ENCODE peak calls at places on chromosomes 11 and 22, in four cellular contexts. R is lower lobe of right lung, S is left lung, G is HepG2. A is an unnamed sample. For H3K36me3 and H3K4me1, the result is how much of the 10 kb centered on the place peaks cover.

GRCh38 chr22:39097098-39098020 is at the start of gene APOBEC3H:
- DNase-seq in R (peak), S (peak), G (no peak), A (no peak)

GRCh38 chr11:61730222-61730994 is 22.0 kb upstream of the MYRF start:
- DNase-seq in R (no peak), S (peak), G (no peak), A (peak)

GRCh38 chr22:37241351-37242142 is 2.5 kb downstream of the RAC2 start:
- DNase-seq in G (no peak), S (peak), R (peak), A (peak)

GRCh38 chr22:17749605-17750395 is 24.5 kb downstream of the BID start:
- DNase-seq in S (no peak), R (no peak), G (no peak), A (no peak)

GRCh38 chr11:125368757-125369156 is 127.3 kb downstream of the FEZ1 start:
- DNase-seq in G (no peak), S (no peak), R (no peak), A (no peak)

GRCh38 chr22:30202531-30203006 is 44.0 kb downstream of the LIF start:
- DNase-seq in G (no peak), S (peak), R (peak), A (no peak)

GRCh38 chr22:45927059-45927458 is 49.9 kb downstream of the WNT7B start:
- DNase-seq in R (no peak), S (no peak), G (no peak), A (no peak)

GRCh38 chr11:86514453-86514852 is 139.8 kb downstream of the CCDC81 start:
- DNase-seq in S (no peak), G (no peak), R (no peak), A (no peak)

GRCh38 chr11:125410091-125410490 is 86.0 kb downstream of the FEZ1 start:
- DNase-seq in G (no peak), S (no peak), R (no peak), A (no peak)

GRCh38 chr22:19410941-19411689 is 20.4 kb downstream of the HIRA start:
- DNase-seq in R (no peak), S (no peak), G (no peak), A (no peak)

GRCh38 chr11:122441702-122442092 is 213.8 kb upstream of the UBASH3B start:
- DNase-seq in S (no peak), G (no peak), R (no peak), A (no peak)
- H3K27ac ChIP-seq in S (no peak), G (no peak), R (peak), A (no peak)

DNA sequence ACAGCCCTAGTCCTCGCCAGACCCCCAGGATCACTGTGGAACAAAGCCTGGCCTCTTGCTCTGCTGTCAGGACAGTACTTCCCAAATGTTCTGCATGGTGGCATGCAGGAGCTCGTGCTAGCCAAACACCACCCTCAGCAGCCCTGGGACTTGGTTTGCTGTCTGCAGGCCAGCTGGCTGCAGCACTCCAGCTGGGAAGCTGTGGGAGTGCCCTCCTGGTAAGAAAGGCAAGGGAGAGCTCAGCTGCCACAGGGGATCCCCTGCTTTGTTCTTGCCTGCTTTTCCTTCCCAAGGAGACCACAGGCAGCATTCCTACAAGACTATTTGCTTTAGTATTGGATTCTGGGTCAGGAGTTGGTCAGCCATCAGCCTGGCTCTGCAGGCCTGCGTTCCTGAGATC is 27.9 kb downstream of the TCIRG1 start:
- DNase-seq in R (no peak), S (no peak), G (no peak), A (no peak)
- H3K36me3 ChIP-seq in R (half or more), S (under half), G (half or more), A (under half)

GRCh38 chr11:2697871-2698270 is 1.9 kb downstream of the KCNQ1OT1 start:
- DNase-seq in G (no peak), R (no peak), S (peak), A (no peak)

GRCh38 chr11:2700415-2701211 is 819 bp upstream of the KCNQ1OT1 start:
- DNase-seq in S (peak), R (peak), G (peak), A (peak)

GRCh38 chr11:2698386-2699184 is 1.2 kb downstream of the KCNQ1OT1 start:
- DNase-seq in R (no peak), S (peak), G (no peak), A (peak)

GRCh38 chr11:2699531-2700414 is at the start of gene KCNQ1OT1:
- DNase-seq in S (peak), R (peak), G (peak), A (peak)

GRCh38 chr11:2699185-2699530 is 636 bp downstream of the KCNQ1OT1 start:
- DNase-seq in G (no peak), S (peak), R (peak), A (peak)
- H3K4me1 ChIP-seq in G (half or more), S (under half), R (under half), A (under half)

GRCh38 chr11:2169001-2169370 is 2.6 kb downstream of the TH start:
- DNase-seq in S (no peak), G (no peak), R (no peak), A (no peak)
- H3K27ac ChIP-seq in S (no peak), G (no peak), R (no peak), A (no peak)

GRCh38 chr11:110126936-110127335 is 33.7 kb downstream of the ZC3H12C start:
- DNase-seq in G (no peak), S (no peak), R (no peak), A (no peak)

GRCh38 chr11:110130642-110131238 is 37.5 kb downstream of the ZC3H12C start:
- DNase-seq in G (no peak), R (no peak), S (no peak), A (no peak)

GRCh38 chr11:110125632-110126031 is 32.4 kb downstream of the ZC3H12C start:
- DNase-seq in S (no peak), G (peak), R (no peak), A (no peak)

GRCh38 chr11:110131386-110132123 is 38.4 kb downstream of the ZC3H12C start:
- DNase-seq in G (no peak), S (no peak), R (no peak), A (no peak)

DNA sequence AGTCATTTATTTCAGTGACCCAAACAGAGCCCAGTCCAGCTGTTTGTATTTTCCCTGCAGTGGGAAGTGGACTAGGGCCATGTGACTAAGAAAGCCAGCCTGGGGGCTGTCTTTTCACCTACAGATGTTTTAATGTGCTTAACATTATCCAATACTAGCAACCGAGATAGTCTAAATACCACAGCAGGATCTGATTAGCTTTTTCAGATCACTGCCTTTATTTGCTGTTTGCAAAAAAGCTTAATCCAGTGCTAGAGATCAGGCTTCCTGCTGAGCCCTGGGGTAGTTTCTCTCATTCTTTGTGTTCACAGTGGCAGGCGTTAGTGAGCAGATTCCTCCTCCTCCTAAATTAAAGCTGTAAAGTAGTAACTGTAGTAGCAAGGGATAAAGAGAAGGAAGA is 35.0 kb downstream of the ZC3H12C start:
- DNase-seq in G (no peak), S (no peak), R (no peak), A (no peak)
- H3K36me3 ChIP-seq in G (under half), S (under half), R (under half), A (under half)

A was measured in RWPE2.